ENCODE peak calls at places on chromosome 22, in four cellular contexts. Z is left cardiac atrium, T is sigmoid colon, G is frontal cortex. L is an unnamed sample.

GRCh38 chr22:37627091-37627490 is 12.4 kb upstream of the SH3BP1 start:
- DNase-seq in Z (no peak), T (no peak), G (no peak), L (no peak)

GRCh38 chr22:39503590-39503989 is 1.5 kb downstream of the MIEF1 start:
- DNase-seq in T (no peak), Z (no peak), G (no peak), L (no peak)

GRCh38 chr22:22997988-22998387 is 72.3 kb upstream of the GNAZ start:
- DNase-seq in G (no peak), T (no peak), Z (no peak), L (no peak)

GRCh38 chr22:30238661-30239420 is 7.7 kb downstream of the LIF start:
- DNase-seq in G (no peak), Z (peak), T (peak), L (no peak)

GRCh38 chr22:22745225-22746060 is 101.0 kb downstream of the GGTLC2 start:
- DNase-seq in Z (no peak), G (no peak), T (no peak), L (no peak)

GRCh38 chr22:27719535-27720227 is 81.9 kb downstream of the MN1 start:
- DNase-seq in Z (peak), G (no peak), T (no peak), L (no peak)

GRCh38 chr22:38745676-38746460 is 9.9 kb downstream of the SUN2 start:
- DNase-seq in Z (no peak), T (no peak), G (no peak), L (peak)

GRCh38 chr22:40070701-40071100 is 75.9 kb downstream of the FAM83F start:
- DNase-seq in G (no peak), T (no peak), Z (no peak), L (no peak)

GRCh38 chr22:49433717-49434611 is 393.7 kb downstream of the BRD1 start:
- DNase-seq in Z (no peak), G (no peak), T (no peak), L (no peak)

GRCh38 chr22:31218565-31219262 is 6.6 kb downstream of the LIMK2 start:
- DNase-seq in Z (no peak), T (no peak), G (no peak), L (no peak)

GRCh38 chr22:29074276-29074625 is 1.4 kb downstream of the KREMEN1 start:
- DNase-seq in Z (no peak), G (no peak), T (no peak), L (no peak)

GRCh38 chr22:20066617-20067383 is 13.2 kb upstream of the DGCR8 start:
- DNase-seq in G (no peak), T (no peak), Z (no peak), L (peak)

GRCh38 chr22:49967333-49968241 is 7.0 kb downstream of the PIM3 start:
- DNase-seq in T (peak), Z (peak), G (no peak), L (no peak)

GRCh38 chr22:49968313-49968830 is 7.8 kb downstream of the PIM3 start:
- DNase-seq in T (no peak), Z (peak), G (no peak), L (no peak)

GRCh38 chr22:35506259-35506570 is 34.4 kb upstream of the RASD2 start:
- DNase-seq in T (no peak), G (no peak), Z (no peak), L (no peak)

GRCh38 chr22:50577987-50578775 is at the start of gene CPT1B:
- DNase-seq in G (no peak), T (no peak), Z (peak), L (no peak)

GRCh38 chr22:25935266-25936058 is 193.5 kb downstream of the MYO18B start:
- DNase-seq in G (no peak), Z (no peak), T (no peak), L (no peak)

GRCh38 chr22:47337161-47337621 is 574.7 kb downstream of the TBC1D22A start:
- DNase-seq in G (peak), T (no peak), Z (no peak), L (no peak)

GRCh38 chr22:42074153-42074750 is at the start of gene PHETA2:
- DNase-seq in Z (peak), G (no peak), T (no peak), L (peak)

GRCh38 chr22:32745251-32745995 is 56.1 kb upstream of the TIMP3 start:
- DNase-seq in G (no peak), T (peak), Z (peak), L (peak)

GRCh38 chr22:44428941-44429615 is 69.0 kb downstream of the RTL6 start:
- DNase-seq in Z (no peak), T (peak), G (no peak), L (no peak)

GRCh38 chr22:41517172-41518047 is 26.9 kb downstream of the POLR3H start:
- DNase-seq in T (peak), G (peak), Z (peak), L (no peak)

GRCh38 chr22:21622624-21623401 is 7.0 kb downstream of the YDJC start:
- DNase-seq in Z (no peak), G (no peak), T (no peak), L (no peak)

L was measured in Right ventricle myocardium inferior.